ENCODE peak calls at places on chromosome 1, in ten cellular contexts. L is HL-60, F is AG09309, B is GM20000, K is C1 segment of cervical spinal cord, O is A172, X is mucosa of gallbladder, M is amniotic epithelial cell, R is upper lobe of right lung, I is T follicular helper cell. N is an unnamed sample.

GRCh38 chr1:9349331-9349851 is 56.7 kb downstream of the SPSB1 start:
- DNase-seq in R (no peak), B (no peak), F (no peak), O (no peak), K (no peak), I (no peak), L (no peak), M (no peak), X (no peak), N (no peak)

GRCh38 chr1:33762099-33762830 is 101.6 kb upstream of the HMGB4 start:
- DNase-seq in M (no peak), O (no peak), B (no peak), F (peak), L (no peak), I (no peak), R (no peak), K (no peak), X (no peak), N (no peak)

GRCh38 chr1:1433804-1434130 is 1.7 kb upstream of the VWA1 start:
- DNase-seq in I (no peak), B (no peak), L (peak), O (peak), R (peak), K (no peak), F (no peak), M (peak), X (no peak), N (peak)

GRCh38 chr1:56466541-56466940 is 112.8 kb downstream of the PLPP3 start:
- DNase-seq in F (no peak), R (no peak), M (no peak), X (no peak), O (no peak), B (no peak), L (peak), I (no peak), K (no peak), N (no peak)

GRCh38 chr1:157515709-157516108 is 36.6 kb downstream of the FCRL5 start:
- DNase-seq in L (no peak), X (no peak), M (no peak), K (no peak), B (no peak), R (no peak), F (no peak), I (no peak), O (no peak), N (no peak)

GRCh38 chr1:219171192-219171935 is 2.3 kb upstream of the LYPLAL1 start:
- DNase-seq in I (no peak), O (no peak), K (no peak), X (no peak), R (no peak), M (peak), B (no peak), F (no peak), L (peak), N (no peak)

GRCh38 chr1:109803901-109804331 is 40.2 kb upstream of the EPS8L3 start:
- DNase-seq in K (no peak), L (no peak), O (peak), M (no peak), B (no peak), F (no peak), X (no peak), I (no peak), R (no peak), N (no peak)

GRCh38 chr1:20185834-20186782 is at the start of the genes PLA2G2C and UBXN10:
- DNase-seq in R (peak), X (peak), L (no peak), I (peak), K (peak), B (peak), F (no peak), M (no peak), O (no peak), N (no peak)

GRCh38 chr1:54117815-54118563 is 34.8 kb downstream of the CDCP2 start:
- DNase-seq in M (no peak), B (no peak), R (peak), K (peak), O (peak), L (no peak), I (no peak), F (no peak), X (no peak), N (no peak)

GRCh38 chr1:183757061-183757460 is 47.9 kb upstream of the RGL1 start:
- DNase-seq in X (no peak), L (no peak), K (no peak), O (peak), M (peak), F (peak), B (no peak), R (no peak), I (no peak), N (no peak)

GRCh38 chr1:202585591-202585934 is 124.7 kb downstream of the SYT2 start:
- DNase-seq in I (no peak), M (no peak), K (no peak), L (no peak), O (no peak), B (no peak), R (no peak), F (no peak), X (no peak), N (no peak)

GRCh38 chr1:76337777-76338176 is 263.2 kb downstream of the ST6GALNAC3 start:
- DNase-seq in L (no peak), M (no peak), R (no peak), F (no peak), X (no peak), B (no peak), K (no peak), I (no peak), O (no peak), N (no peak)

GRCh38 chr1:64072089-64072835 is 131.2 kb upstream of the UBE2U start:
- DNase-seq in B (no peak), R (no peak), M (peak), O (peak), K (no peak), X (no peak), F (no peak), L (no peak), I (no peak), N (no peak)

GRCh38 chr1:63868220-63868897 is 94.5 kb downstream of the ROR1 start:
- DNase-seq in X (no peak), I (no peak), L (no peak), B (no peak), R (no peak), O (peak), M (peak), K (no peak), F (no peak), N (peak)

GRCh38 chr1:204670152-204670927 is 15.2 kb downstream of the LRRN2 start:
- DNase-seq in F (peak), O (peak), L (no peak), K (no peak), X (no peak), I (no peak), B (no peak), M (peak), R (no peak), N (no peak)

GRCh38 chr1:212698467-212699103 is 1.1 kb downstream of the BATF3 start:
- DNase-seq in X (no peak), L (no peak), O (no peak), K (no peak), I (no peak), F (no peak), M (no peak), B (no peak), R (no peak), N (no peak)

GRCh38 chr1:55284856-55285255 is 69.7 kb upstream of the USP24 start:
- DNase-seq in M (peak), R (no peak), I (no peak), K (no peak), O (peak), X (peak), F (no peak), L (no peak), B (peak), N (peak)

GRCh38 chr1:19650416-19651140 is 6.5 kb downstream of the NBL1 start:
- DNase-seq in O (no peak), M (no peak), L (no peak), R (no peak), I (no peak), K (no peak), X (no peak), F (no peak), B (no peak), N (no peak)

GRCh38 chr1:194731025-194731424 is 1544.6 kb upstream of the B3GALT2 start:
- DNase-seq in M (no peak), F (no peak), I (no peak), R (no peak), K (no peak), B (no peak), O (no peak), X (no peak), L (no peak), N (no peak)

GRCh38 chr1:7345516-7345915 is 425.6 kb upstream of the VAMP3 start:
- DNase-seq in I (no peak), R (no peak), O (no peak), L (no peak), K (peak), B (no peak), F (no peak), X (no peak), M (no peak), N (no peak)

GRCh38 chr1:236495359-236496120 is 28.2 kb upstream of the LGALS8 start:
- DNase-seq in X (no peak), O (no peak), I (no peak), K (no peak), F (no peak), R (no peak), B (no peak), M (peak), L (no peak), N (no peak)

GRCh38 chr1:19676438-19676922 is 11.8 kb downstream of the HTR6 start:
- DNase-seq in O (no peak), B (peak), F (peak), X (peak), L (no peak), I (no peak), R (no peak), K (no peak), M (peak), N (no peak)

GRCh38 chr1:180238675-180239074 is 8.6 kb downstream of the LHX4 start:
- DNase-seq in M (no peak), K (no peak), F (no peak), B (no peak), L (no peak), I (no peak), O (no peak), X (no peak), R (no peak), N (no peak)

GRCh38 chr1:3222042-3222692 is 153.2 kb downstream of the PRDM16 start:
- DNase-seq in O (no peak), L (peak), R (peak), B (no peak), F (no peak), M (no peak), I (no peak), X (peak), K (no peak), N (no peak)

GRCh38 chr1:246300653-246301549 is 206.2 kb downstream of the SMYD3 start:
- DNase-seq in B (no peak), R (no peak), F (no peak), O (no peak), I (no peak), K (no peak), L (no peak), X (peak), M (no peak), N (no peak)

GRCh38 chr1:222390181-222390580 is 157.7 kb downstream of the HHIPL2 start:
- DNase-seq in F (peak), X (no peak), R (no peak), L (no peak), M (peak), O (peak), K (no peak), I (no peak), B (no peak), N (no peak)

GRCh38 chr1:94773931-94774422 is 46.2 kb upstream of the SLC44A3 start:
- DNase-seq in F (no peak), B (no peak), L (no peak), M (peak), R (peak), K (no peak), O (peak), X (no peak), I (no peak), N (peak)

GRCh38 chr1:230157409-230158390 is 90.7 kb downstream of the GALNT2 start:
- DNase-seq in L (no peak), I (no peak), O (no peak), R (no peak), K (no peak), M (peak), F (no peak), B (no peak), X (no peak), N (no peak)